ENCODE peak calls at places on chromosome 6, in four cellular contexts. I, R, J and Q are unnamed samples.

GRCh38 chr6:134630468-134631180 is 312.7 kb upstream of the SGK1 start:
- DNase-seq in I (peak), R (peak), J (no peak), Q (peak)

GRCh38 chr6:33160728-33161323 is 31.4 kb downstream of the COL11A2 start:
- DNase-seq in I (no peak), R (peak), J (no peak), Q (peak)

GRCh38 chr6:155436981-155437749 is 18.5 kb downstream of the NOX3 start:
- DNase-seq in I (no peak), R (no peak), J (no peak), Q (no peak)

GRCh38 chr6:227074-227782 is 65.1 kb upstream of the DUSP22 start:
- DNase-seq in I (peak), R (no peak), J (no peak), Q (peak)

GRCh38 chr6:26156105-26156849 is 69.0 kb downstream of the HFE start:
- DNase-seq in I (peak), R (peak), J (peak), Q (peak)

GRCh38 chr6:139777202-139777970 is 402.9 kb upstream of the CITED2 start:
- DNase-seq in I (no peak), R (no peak), J (no peak), Q (peak)

GRCh38 chr6:36547646-36548400 is 544 bp upstream of the STK38 start:
- DNase-seq in I (no peak), R (no peak), J (no peak), Q (peak)

GRCh38 chr6:133587841-133588240 is 301.1 kb upstream of the TCF21 start:
- DNase-seq in I (no peak), R (no peak), J (no peak), Q (no peak)

GRCh38 chr6:134657751-134658522 is 292.0 kb downstream of the ALDH8A1 start:
- DNase-seq in I (no peak), R (no peak), J (no peak), Q (no peak)

GRCh38 chr6:15338462-15338861 is 92.6 kb downstream of the JARID2 start:
- DNase-seq in I (no peak), R (peak), J (no peak), Q (peak)

GRCh38 chr6:36319436-36319762 is 17.3 kb downstream of the BNIP5 start:
- DNase-seq in I (no peak), R (no peak), J (no peak), Q (no peak)

GRCh38 chr6:26272171-26272631 is 92.8 kb upstream of the BTN3A2 start:
- DNase-seq in I (no peak), R (no peak), J (no peak), Q (peak)

GRCh38 chr6:39791850-39792500 is at the start of gene DAAM2:
- DNase-seq in I (no peak), R (no peak), J (no peak), Q (no peak)

GRCh38 chr6:167782698-167783517 is 43.8 kb upstream of the AFDN start:
- DNase-seq in I (no peak), R (no peak), J (no peak), Q (no peak)

GRCh38 chr6:149450679-149451360 is 34.0 kb downstream of the ZC3H12D start:
- DNase-seq in I (no peak), R (no peak), J (no peak), Q (no peak)

GRCh38 chr6:154276810-154277577 is 79.6 kb downstream of the IPCEF1 start:
- DNase-seq in I (peak), R (peak), J (no peak), Q (peak)

GRCh38 chr6:90268178-90268577 is 28.5 kb downstream of the BACH2 start:
- DNase-seq in I (no peak), R (no peak), J (no peak), Q (no peak)

GRCh38 chr6:168582581-168582981 is 141.6 kb downstream of the SMOC2 start:
- DNase-seq in I (no peak), R (no peak), J (no peak), Q (no peak)

GRCh38 chr6:26273673-26274595 is 91.1 kb upstream of the BTN3A2 start:
- DNase-seq in I (no peak), R (peak), J (no peak), Q (peak)

GRCh38 chr6:8821921-8822512 is 386.7 kb upstream of the SLC35B3 start:
- DNase-seq in I (no peak), R (no peak), J (no peak), Q (no peak)

GRCh38 chr6:100382767-100383195 is 81.9 kb downstream of the SIM1 start:
- DNase-seq in I (no peak), R (no peak), J (no peak), Q (no peak)

GRCh38 chr6:56951049-56951816 is 3.7 kb upstream of the BEND6 start:
- DNase-seq in I (no peak), R (no peak), J (no peak), Q (peak)

GRCh38 chr6:1609662-1610496 is at the start of gene FOXC1:
- DNase-seq in I (peak), R (no peak), J (peak), Q (peak)

GRCh38 chr6:11008821-11009220 is 35.3 kb downstream of the ELOVL2 start:
- DNase-seq in I (no peak), R (no peak), J (no peak), Q (no peak)

GRCh38 chr6:10756085-10756484 is 8.5 kb downstream of the TMEM14B start:
- DNase-seq in I (no peak), R (no peak), J (no peak), Q (no peak)